ENCODE peak calls at places on chromosomes 11 and 22, in ten cellular contexts. One of them, this sample, is unnamed. For H3K36me3 and H3K27me3, the result is how much of the 10 kb centered on the place peaks cover.

GRCh38 chr22:37824674-37825641 is 1.8 kb downstream of the GALR3 start:
- DNase-seq in WERI-Rb-1: no peak
- DNase-seq in fibroblast of lung: no peak
- DNase-seq in neural progenitor cell: peak
- DNase-seq in adrenal gland: no peak
- DNase-seq in neuronal stem cell: no peak
- DNase-seq in upper lobe of right lung: no peak
- DNase-seq in effector memory CD4-positive, alpha-beta T cell: no peak
- DNase-seq in naive thymus-derived CD4-positive, alpha-beta T cell: no peak
- DNase-seq in colonic mucosa: no peak
- DNase-seq in this sample: peak

GRCh38 chr11:74055938-74056337 is 47.1 kb upstream of the UCP3 start:
- DNase-seq in WERI-Rb-1: no peak
- DNase-seq in fibroblast of lung: peak
- DNase-seq in neural progenitor cell: no peak
- DNase-seq in upper lobe of right lung: no peak
- DNase-seq in colonic mucosa: no peak
- DNase-seq in effector memory CD4-positive, alpha-beta T cell: no peak
- DNase-seq in adrenal gland: no peak
- DNase-seq in naive thymus-derived CD4-positive, alpha-beta T cell: no peak
- DNase-seq in neuronal stem cell: no peak
- DNase-seq in this sample: no peak

GRCh38 chr11:108199446-108200321 is 22.8 kb downstream of the NPAT start:
- DNase-seq in upper lobe of right lung: no peak
- DNase-seq in colonic mucosa: no peak
- DNase-seq in fibroblast of lung: peak
- DNase-seq in neural progenitor cell: no peak
- DNase-seq in effector memory CD4-positive, alpha-beta T cell: no peak
- DNase-seq in naive thymus-derived CD4-positive, alpha-beta T cell: peak
- DNase-seq in adrenal gland: no peak
- DNase-seq in neuronal stem cell: no peak
- DNase-seq in WERI-Rb-1: no peak
- DNase-seq in this sample: peak

GRCh38 chr11:76918941-76919386 is 58.2 kb downstream of the ACER3 start:
- DNase-seq in neural progenitor cell: peak
- DNase-seq in fibroblast of lung: peak
- DNase-seq in adrenal gland: no peak
- DNase-seq in neuronal stem cell: peak
- DNase-seq in colonic mucosa: peak
- DNase-seq in effector memory CD4-positive, alpha-beta T cell: no peak
- DNase-seq in upper lobe of right lung: no peak
- DNase-seq in WERI-Rb-1: no peak
- DNase-seq in naive thymus-derived CD4-positive, alpha-beta T cell: no peak
- DNase-seq in this sample: peak

GRCh38 chr11:57798905-57799559 is 37.4 kb downstream of the CTNND1 start:
- DNase-seq in WERI-Rb-1: no peak
- DNase-seq in colonic mucosa: peak
- DNase-seq in upper lobe of right lung: no peak
- DNase-seq in effector memory CD4-positive, alpha-beta T cell: no peak
- DNase-seq in naive thymus-derived CD4-positive, alpha-beta T cell: no peak
- DNase-seq in neuronal stem cell: no peak
- DNase-seq in adrenal gland: peak
- DNase-seq in fibroblast of lung: peak
- DNase-seq in neural progenitor cell: no peak
- DNase-seq in this sample: no peak

GRCh38 chr11:86099727-86100320 is 30.9 kb upstream of the PICALM start:
- DNase-seq in naive thymus-derived CD4-positive, alpha-beta T cell: no peak
- DNase-seq in neural progenitor cell: no peak
- DNase-seq in WERI-Rb-1: no peak
- DNase-seq in colonic mucosa: peak
- DNase-seq in effector memory CD4-positive, alpha-beta T cell: no peak
- DNase-seq in adrenal gland: no peak
- DNase-seq in upper lobe of right lung: no peak
- DNase-seq in fibroblast of lung: no peak
- DNase-seq in neuronal stem cell: no peak
- DNase-seq in this sample: no peak

GRCh38 chr11:17730608-17731462 is 3.7 kb upstream of the KCNC1 start:
- DNase-seq in adrenal gland: peak
- DNase-seq in effector memory CD4-positive, alpha-beta T cell: no peak
- DNase-seq in colonic mucosa: peak
- DNase-seq in WERI-Rb-1: peak
- DNase-seq in naive thymus-derived CD4-positive, alpha-beta T cell: no peak
- DNase-seq in neural progenitor cell: peak
- DNase-seq in neuronal stem cell: peak
- DNase-seq in fibroblast of lung: peak
- DNase-seq in upper lobe of right lung: peak
- DNase-seq in this sample: peak

GRCh38 chr22:32951807-32952153 is 106.4 kb downstream of the SYN3 start:
- DNase-seq in effector memory CD4-positive, alpha-beta T cell: no peak
- DNase-seq in neural progenitor cell: no peak
- DNase-seq in naive thymus-derived CD4-positive, alpha-beta T cell: no peak
- DNase-seq in neuronal stem cell: no peak
- DNase-seq in colonic mucosa: no peak
- DNase-seq in fibroblast of lung: no peak
- DNase-seq in upper lobe of right lung: no peak
- DNase-seq in adrenal gland: peak
- DNase-seq in WERI-Rb-1: peak
- DNase-seq in this sample: no peak

GRCh38 chr22:41568811-41569210 is 8.0 kb downstream of the CSDC2 start:
- DNase-seq in naive thymus-derived CD4-positive, alpha-beta T cell: no peak
- DNase-seq in fibroblast of lung: no peak
- DNase-seq in colonic mucosa: no peak
- DNase-seq in neural progenitor cell: no peak
- DNase-seq in effector memory CD4-positive, alpha-beta T cell: no peak
- DNase-seq in adrenal gland: no peak
- DNase-seq in WERI-Rb-1: no peak
- DNase-seq in neuronal stem cell: no peak
- DNase-seq in upper lobe of right lung: no peak
- DNase-seq in this sample: peak

GRCh38 chr11:116715383-116715782 is 57.4 kb downstream of the BUD13 start:
- DNase-seq in naive thymus-derived CD4-positive, alpha-beta T cell: no peak
- DNase-seq in colonic mucosa: no peak
- DNase-seq in upper lobe of right lung: no peak
- DNase-seq in adrenal gland: no peak
- DNase-seq in fibroblast of lung: no peak
- DNase-seq in effector memory CD4-positive, alpha-beta T cell: no peak
- DNase-seq in WERI-Rb-1: no peak
- DNase-seq in neural progenitor cell: no peak
- DNase-seq in neuronal stem cell: no peak
- DNase-seq in this sample: peak

GRCh38 chr11:19185516-19186052 is 16.2 kb downstream of the CSRP3 start:
- DNase-seq in adrenal gland: no peak
- DNase-seq in naive thymus-derived CD4-positive, alpha-beta T cell: no peak
- DNase-seq in neural progenitor cell: no peak
- DNase-seq in WERI-Rb-1: no peak
- DNase-seq in upper lobe of right lung: no peak
- DNase-seq in fibroblast of lung: no peak
- DNase-seq in neuronal stem cell: no peak
- DNase-seq in effector memory CD4-positive, alpha-beta T cell: no peak
- DNase-seq in colonic mucosa: no peak
- DNase-seq in this sample: no peak

DNA sequence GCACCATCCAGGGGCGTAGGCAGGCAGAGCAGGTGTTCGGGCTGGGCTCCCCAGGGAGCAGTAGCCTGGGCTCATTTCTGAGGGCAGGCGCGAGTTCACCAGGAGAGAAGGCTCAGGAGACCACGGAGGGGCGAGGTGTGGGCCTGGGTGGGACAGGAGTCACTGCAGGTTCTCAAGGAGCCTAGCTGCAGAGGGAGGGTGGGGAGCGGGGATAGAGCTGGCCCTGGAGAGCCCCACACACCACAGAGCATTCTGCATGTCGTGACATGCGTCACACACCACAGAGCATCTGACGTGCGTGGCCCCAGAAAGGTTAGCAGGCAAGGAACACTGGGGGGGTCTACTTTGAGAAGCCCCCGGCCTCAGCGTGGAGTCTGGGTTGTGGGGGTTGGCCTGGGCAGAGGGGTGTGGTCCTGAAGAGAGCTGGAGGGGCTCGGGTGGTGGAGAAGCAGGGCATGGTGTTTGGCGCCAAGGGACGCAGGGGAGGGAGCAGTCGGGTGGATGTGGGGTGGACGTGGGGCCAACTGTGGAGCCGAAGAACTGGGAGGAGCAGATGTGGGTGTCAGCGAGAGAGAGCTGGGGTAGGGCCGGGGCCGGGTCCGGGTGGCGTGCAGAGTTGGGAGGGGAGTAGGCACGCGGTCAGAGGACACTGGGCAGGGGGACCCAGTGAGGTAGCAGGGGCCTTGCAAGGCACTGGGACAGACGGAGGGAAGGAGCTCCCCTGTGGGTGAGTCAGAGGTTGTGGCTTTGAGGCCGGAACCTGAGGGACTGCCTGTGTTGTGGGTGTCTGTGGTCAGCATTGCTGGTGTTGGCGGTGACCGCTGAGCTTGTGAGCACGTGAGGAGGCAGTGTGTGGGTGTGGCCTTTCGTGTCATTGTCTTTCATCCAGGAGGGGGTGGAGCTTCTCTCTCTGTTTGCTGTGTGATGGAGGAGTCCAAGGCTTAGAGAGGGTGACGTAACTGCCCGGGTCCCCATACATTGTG is 25.5 kb downstream of the CTTN start:
- DNase-seq in neuronal stem cell: no peak
- DNase-seq in upper lobe of right lung: no peak
- DNase-seq in colonic mucosa: no peak
- DNase-seq in adrenal gland: peak
- DNase-seq in neural progenitor cell: peak
- DNase-seq in fibroblast of lung: peak
- DNase-seq in WERI-Rb-1: no peak
- DNase-seq in naive thymus-derived CD4-positive, alpha-beta T cell: no peak
- DNase-seq in effector memory CD4-positive, alpha-beta T cell: no peak
- DNase-seq in this sample: peak
- H3K36me3 ChIP-seq in neuronal stem cell: half or more
- H3K36me3 ChIP-seq in upper lobe of right lung: half or more
- H3K36me3 ChIP-seq in colonic mucosa: under half
- H3K36me3 ChIP-seq in adrenal gland: under half
- H3K36me3 ChIP-seq in neural progenitor cell: under half
- H3K36me3 ChIP-seq in fibroblast of lung: half or more
- H3K36me3 ChIP-seq in WERI-Rb-1: half or more
- H3K36me3 ChIP-seq in naive thymus-derived CD4-positive, alpha-beta T cell: under half
- H3K36me3 ChIP-seq in effector memory CD4-positive, alpha-beta T cell: under half
- H3K36me3 ChIP-seq in this sample: under half

GRCh38 chr11:111540114-111540920 is at the start of gene LAYN:
- DNase-seq in effector memory CD4-positive, alpha-beta T cell: no peak
- DNase-seq in upper lobe of right lung: peak
- DNase-seq in naive thymus-derived CD4-positive, alpha-beta T cell: peak
- DNase-seq in WERI-Rb-1: no peak
- DNase-seq in neural progenitor cell: peak
- DNase-seq in colonic mucosa: peak
- DNase-seq in fibroblast of lung: no peak
- DNase-seq in adrenal gland: peak
- DNase-seq in neuronal stem cell: peak
- DNase-seq in this sample: peak
- H3K4me3 ChIP-seq in effector memory CD4-positive, alpha-beta T cell: peak
- H3K4me3 ChIP-seq in upper lobe of right lung: peak
- H3K4me3 ChIP-seq in naive thymus-derived CD4-positive, alpha-beta T cell: peak
- H3K4me3 ChIP-seq in WERI-Rb-1: no peak
- H3K4me3 ChIP-seq in neural progenitor cell: peak
- H3K4me3 ChIP-seq in colonic mucosa: peak
- H3K4me3 ChIP-seq in fibroblast of lung: peak
- H3K4me3 ChIP-seq in adrenal gland: no peak
- H3K4me3 ChIP-seq in neuronal stem cell: peak
- H3K4me3 ChIP-seq in this sample: peak

GRCh38 chr11:62928011-62928410 is 6.8 kb upstream of the CHRM1 start:
- DNase-seq in fibroblast of lung: no peak
- DNase-seq in effector memory CD4-positive, alpha-beta T cell: no peak
- DNase-seq in upper lobe of right lung: no peak
- DNase-seq in neuronal stem cell: no peak
- DNase-seq in colonic mucosa: no peak
- DNase-seq in neural progenitor cell: peak
- DNase-seq in naive thymus-derived CD4-positive, alpha-beta T cell: no peak
- DNase-seq in WERI-Rb-1: peak
- DNase-seq in adrenal gland: no peak
- DNase-seq in this sample: peak
- H3K27me3 ChIP-seq in fibroblast of lung: under half
- H3K27me3 ChIP-seq in effector memory CD4-positive, alpha-beta T cell: half or more
- H3K27me3 ChIP-seq in upper lobe of right lung: half or more
- H3K27me3 ChIP-seq in neuronal stem cell: under half
- H3K27me3 ChIP-seq in colonic mucosa: under half
- H3K27me3 ChIP-seq in neural progenitor cell: half or more
- H3K27me3 ChIP-seq in naive thymus-derived CD4-positive, alpha-beta T cell: under half
- H3K27me3 ChIP-seq in WERI-Rb-1: under half
- H3K27me3 ChIP-seq in adrenal gland: under half
- H3K27me3 ChIP-seq in this sample: under half

DNA sequence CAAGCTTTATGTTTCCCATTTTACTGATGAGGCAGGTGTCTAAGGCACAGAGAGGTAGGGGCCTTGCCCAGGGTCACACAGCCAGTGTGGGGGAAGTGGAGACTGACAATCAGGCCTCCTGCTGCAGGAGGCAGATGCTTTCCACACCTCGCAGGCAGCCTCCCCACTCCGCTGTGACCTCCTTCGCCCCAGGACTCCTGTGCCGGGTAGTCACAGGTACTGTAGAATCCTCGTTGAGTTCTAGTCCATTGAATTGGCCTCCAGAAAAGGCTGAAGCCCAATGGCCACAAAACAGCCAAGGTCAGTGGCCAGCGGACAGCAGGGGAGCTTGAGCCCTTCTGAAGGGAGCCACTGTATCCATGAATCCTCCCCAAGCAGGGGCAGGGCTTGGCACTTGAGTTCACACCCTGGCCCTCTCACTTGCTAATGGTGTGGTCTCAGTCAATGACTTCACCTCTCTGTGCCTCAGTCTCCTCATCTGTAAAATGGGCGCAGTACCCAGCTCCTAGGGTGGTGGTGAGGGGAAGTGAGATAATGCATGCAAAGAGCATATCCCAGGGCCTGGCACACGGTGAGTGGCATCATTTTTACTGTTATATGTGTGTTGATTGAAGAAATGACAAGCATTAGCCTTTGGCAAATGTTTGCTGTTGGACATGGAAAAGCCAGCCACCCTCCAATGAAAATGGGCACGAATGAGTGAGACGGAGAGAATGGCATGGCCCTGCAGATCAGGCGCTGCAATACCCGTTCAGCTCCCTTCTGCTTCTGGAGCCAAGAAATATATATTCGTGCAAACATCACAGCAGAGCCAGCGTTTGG is 1.2 kb upstream of the FXYD2 start:
- DNase-seq in naive thymus-derived CD4-positive, alpha-beta T cell: no peak
- DNase-seq in WERI-Rb-1: peak
- DNase-seq in colonic mucosa: no peak
- DNase-seq in neural progenitor cell: no peak
- DNase-seq in fibroblast of lung: no peak
- DNase-seq in effector memory CD4-positive, alpha-beta T cell: no peak
- DNase-seq in upper lobe of right lung: peak
- DNase-seq in adrenal gland: peak
- DNase-seq in neuronal stem cell: no peak
- DNase-seq in this sample: peak
- H3K36me3 ChIP-seq in naive thymus-derived CD4-positive, alpha-beta T cell: under half
- H3K36me3 ChIP-seq in WERI-Rb-1: under half
- H3K36me3 ChIP-seq in colonic mucosa: under half
- H3K36me3 ChIP-seq in neural progenitor cell: under half
- H3K36me3 ChIP-seq in fibroblast of lung: under half
- H3K36me3 ChIP-seq in effector memory CD4-positive, alpha-beta T cell: under half
- H3K36me3 ChIP-seq in upper lobe of right lung: under half
- H3K36me3 ChIP-seq in adrenal gland: under half
- H3K36me3 ChIP-seq in neuronal stem cell: under half
- H3K36me3 ChIP-seq in this sample: under half